ENCODE peak calls at places on chromosomes 11 and 22, in six cellular contexts. One of them, this sample, is unnamed.

GRCh38 chr11:130180491-130180890 is 20.9 kb downstream of the ST14 start:
- DNase-seq in CD8-positive, alpha-beta T cell: no peak
- DNase-seq in HCT116: no peak
- DNase-seq in dorsolateral prefrontal cortex: no peak
- DNase-seq in cardiac muscle cell: no peak
- DNase-seq in endothelial cell: no peak
- DNase-seq in this sample: no peak

GRCh38 chr22:44202261-44202789 is 21.6 kb downstream of the PARVG start:
- DNase-seq in CD8-positive, alpha-beta T cell: no peak
- DNase-seq in HCT116: no peak
- DNase-seq in dorsolateral prefrontal cortex: no peak
- DNase-seq in cardiac muscle cell: peak
- DNase-seq in endothelial cell: no peak
- DNase-seq in this sample: peak

GRCh38 chr11:124643605-124644425 is 21.2 kb downstream of the TBRG1 start:
- DNase-seq in CD8-positive, alpha-beta T cell: no peak
- DNase-seq in HCT116: no peak
- DNase-seq in dorsolateral prefrontal cortex: no peak
- DNase-seq in cardiac muscle cell: peak
- DNase-seq in endothelial cell: no peak
- DNase-seq in this sample: peak

GRCh38 chr11:36186340-36186739 is 102.9 kb downstream of the COMMD9 start:
- DNase-seq in CD8-positive, alpha-beta T cell: no peak
- DNase-seq in HCT116: no peak
- DNase-seq in dorsolateral prefrontal cortex: no peak
- DNase-seq in cardiac muscle cell: peak
- DNase-seq in endothelial cell: no peak
- DNase-seq in this sample: peak

GRCh38 chr11:133934599-133935550 is 21.9 kb downstream of the IGSF9B start:
- DNase-seq in CD8-positive, alpha-beta T cell: no peak
- DNase-seq in HCT116: peak
- DNase-seq in dorsolateral prefrontal cortex: peak
- DNase-seq in cardiac muscle cell: peak
- DNase-seq in endothelial cell: no peak
- DNase-seq in this sample: no peak

GRCh38 chr11:116062526-116063171 is 558.4 kb upstream of the CADM1 start:
- DNase-seq in CD8-positive, alpha-beta T cell: no peak
- DNase-seq in HCT116: no peak
- DNase-seq in dorsolateral prefrontal cortex: no peak
- DNase-seq in cardiac muscle cell: no peak
- DNase-seq in endothelial cell: no peak
- DNase-seq in this sample: no peak

GRCh38 chr11:116771935-116772334 is 852 bp downstream of the BUD13 start:
- DNase-seq in CD8-positive, alpha-beta T cell: no peak
- DNase-seq in HCT116: no peak
- DNase-seq in dorsolateral prefrontal cortex: no peak
- DNase-seq in cardiac muscle cell: no peak
- DNase-seq in endothelial cell: no peak
- DNase-seq in this sample: no peak

GRCh38 chr22:29147241-29147919 is 58.3 kb upstream of the EMID1 start:
- DNase-seq in CD8-positive, alpha-beta T cell: no peak
- DNase-seq in HCT116: no peak
- DNase-seq in dorsolateral prefrontal cortex: no peak
- DNase-seq in cardiac muscle cell: no peak
- DNase-seq in endothelial cell: no peak
- DNase-seq in this sample: no peak

GRCh38 chr11:46391186-46391577 is 394 bp downstream of the CHRM4 start:
- DNase-seq in CD8-positive, alpha-beta T cell: no peak
- DNase-seq in HCT116: no peak
- DNase-seq in dorsolateral prefrontal cortex: no peak
- DNase-seq in cardiac muscle cell: no peak
- DNase-seq in endothelial cell: no peak
- DNase-seq in this sample: no peak

GRCh38 chr22:21660904-21661303 is 4.9 kb upstream of the PPIL2 start:
- DNase-seq in CD8-positive, alpha-beta T cell: no peak
- DNase-seq in HCT116: no peak
- DNase-seq in dorsolateral prefrontal cortex: no peak
- DNase-seq in cardiac muscle cell: no peak
- DNase-seq in endothelial cell: no peak
- DNase-seq in this sample: no peak

GRCh38 chr22:21659864-21660525 is 5.8 kb upstream of the PPIL2 start:
- DNase-seq in CD8-positive, alpha-beta T cell: no peak
- DNase-seq in HCT116: no peak
- DNase-seq in dorsolateral prefrontal cortex: no peak
- DNase-seq in cardiac muscle cell: no peak
- DNase-seq in endothelial cell: no peak
- DNase-seq in this sample: no peak

GRCh38 chr22:21661991-21662390 is 3.8 kb upstream of the PPIL2 start:
- DNase-seq in CD8-positive, alpha-beta T cell: no peak
- DNase-seq in HCT116: no peak
- DNase-seq in dorsolateral prefrontal cortex: no peak
- DNase-seq in cardiac muscle cell: no peak
- DNase-seq in endothelial cell: no peak
- DNase-seq in this sample: no peak

GRCh38 chr22:21657020-21657360 is 8.8 kb upstream of the PPIL2 start:
- DNase-seq in CD8-positive, alpha-beta T cell: no peak
- DNase-seq in HCT116: no peak
- DNase-seq in dorsolateral prefrontal cortex: no peak
- DNase-seq in cardiac muscle cell: no peak
- DNase-seq in endothelial cell: no peak
- DNase-seq in this sample: no peak

DNA sequence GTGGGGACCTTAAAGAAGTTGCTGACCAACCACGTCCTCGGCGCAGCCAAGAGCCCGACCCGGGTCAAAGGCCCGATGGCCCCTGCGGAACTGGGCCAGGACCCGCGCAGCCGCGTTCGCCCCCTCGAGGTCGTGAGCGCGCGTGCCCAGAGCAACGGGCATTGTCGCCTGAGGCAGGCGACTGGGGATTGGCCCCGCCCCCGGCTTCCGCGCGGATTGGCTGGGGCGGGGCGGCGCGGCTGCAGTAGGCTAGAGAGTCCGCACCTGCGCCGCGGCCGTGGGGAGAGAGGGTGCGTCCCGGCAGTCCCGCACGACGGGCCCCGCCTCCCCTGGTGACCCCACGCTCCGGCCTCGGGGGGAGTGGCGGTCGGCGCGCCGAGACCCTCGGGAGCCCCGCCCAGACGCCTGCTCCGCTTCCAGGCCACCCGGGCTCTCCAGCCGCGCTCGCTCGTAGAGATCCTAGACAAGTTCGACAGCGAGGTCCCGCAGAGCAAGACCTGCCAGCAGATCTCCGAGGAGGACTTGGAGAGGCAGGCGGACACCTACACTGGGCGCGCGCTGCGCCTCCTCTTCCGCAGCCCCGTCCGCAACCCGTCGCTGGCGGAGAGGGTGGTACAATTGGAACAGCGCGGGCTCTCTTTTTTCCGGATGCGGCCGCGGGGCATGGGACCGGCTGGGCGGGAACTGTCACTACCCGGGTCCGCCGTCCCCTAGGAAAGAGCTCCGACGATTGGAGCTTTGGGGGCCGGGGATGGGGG is 8.3 kb upstream of the PPIL2 start:
- DNase-seq in CD8-positive, alpha-beta T cell: peak
- DNase-seq in HCT116: peak
- DNase-seq in dorsolateral prefrontal cortex: no peak
- DNase-seq in cardiac muscle cell: peak
- DNase-seq in endothelial cell: peak
- DNase-seq in this sample: no peak
- TF ChIP-seq CTCF in CD8-positive, alpha-beta T cell: peak
- TF ChIP-seq CTCF in HCT116: no peak
- TF ChIP-seq CTCF in dorsolateral prefrontal cortex: no peak
- TF ChIP-seq CTCF in cardiac muscle cell: no peak
- TF ChIP-seq CTCF in endothelial cell: peak
- TF ChIP-seq CTCF in this sample: peak

GRCh38 chr11:68761801-68762200 is 10.5 kb upstream of the TESMIN start:
- DNase-seq in CD8-positive, alpha-beta T cell: no peak
- DNase-seq in HCT116: no peak
- DNase-seq in dorsolateral prefrontal cortex: no peak
- DNase-seq in cardiac muscle cell: no peak
- DNase-seq in endothelial cell: no peak
- DNase-seq in this sample: no peak

GRCh38 chr11:68764746-68765145 is 13.4 kb upstream of the TESMIN start:
- DNase-seq in CD8-positive, alpha-beta T cell: no peak
- DNase-seq in HCT116: no peak
- DNase-seq in dorsolateral prefrontal cortex: no peak
- DNase-seq in cardiac muscle cell: no peak
- DNase-seq in endothelial cell: no peak
- DNase-seq in this sample: no peak

GRCh38 chr11:68763181-68763721 is 11.9 kb upstream of the TESMIN start:
- DNase-seq in CD8-positive, alpha-beta T cell: no peak
- DNase-seq in HCT116: no peak
- DNase-seq in dorsolateral prefrontal cortex: no peak
- DNase-seq in cardiac muscle cell: no peak
- DNase-seq in endothelial cell: no peak
- DNase-seq in this sample: no peak

GRCh38 chr11:68762481-68762880 is 11.2 kb upstream of the TESMIN start:
- DNase-seq in CD8-positive, alpha-beta T cell: no peak
- DNase-seq in HCT116: no peak
- DNase-seq in dorsolateral prefrontal cortex: no peak
- DNase-seq in cardiac muscle cell: no peak
- DNase-seq in endothelial cell: no peak
- DNase-seq in this sample: no peak

GRCh38 chr11:68763926-68764657 is 12.8 kb upstream of the TESMIN start:
- DNase-seq in CD8-positive, alpha-beta T cell: no peak
- DNase-seq in HCT116: no peak
- DNase-seq in dorsolateral prefrontal cortex: no peak
- DNase-seq in cardiac muscle cell: no peak
- DNase-seq in endothelial cell: no peak
- DNase-seq in this sample: no peak
- TF ChIP-seq CTCF in CD8-positive, alpha-beta T cell: no peak
- TF ChIP-seq CTCF in HCT116: no peak
- TF ChIP-seq CTCF in dorsolateral prefrontal cortex: no peak
- TF ChIP-seq CTCF in cardiac muscle cell: no peak
- TF ChIP-seq CTCF in endothelial cell: no peak
- TF ChIP-seq CTCF in this sample: no peak

DNA sequence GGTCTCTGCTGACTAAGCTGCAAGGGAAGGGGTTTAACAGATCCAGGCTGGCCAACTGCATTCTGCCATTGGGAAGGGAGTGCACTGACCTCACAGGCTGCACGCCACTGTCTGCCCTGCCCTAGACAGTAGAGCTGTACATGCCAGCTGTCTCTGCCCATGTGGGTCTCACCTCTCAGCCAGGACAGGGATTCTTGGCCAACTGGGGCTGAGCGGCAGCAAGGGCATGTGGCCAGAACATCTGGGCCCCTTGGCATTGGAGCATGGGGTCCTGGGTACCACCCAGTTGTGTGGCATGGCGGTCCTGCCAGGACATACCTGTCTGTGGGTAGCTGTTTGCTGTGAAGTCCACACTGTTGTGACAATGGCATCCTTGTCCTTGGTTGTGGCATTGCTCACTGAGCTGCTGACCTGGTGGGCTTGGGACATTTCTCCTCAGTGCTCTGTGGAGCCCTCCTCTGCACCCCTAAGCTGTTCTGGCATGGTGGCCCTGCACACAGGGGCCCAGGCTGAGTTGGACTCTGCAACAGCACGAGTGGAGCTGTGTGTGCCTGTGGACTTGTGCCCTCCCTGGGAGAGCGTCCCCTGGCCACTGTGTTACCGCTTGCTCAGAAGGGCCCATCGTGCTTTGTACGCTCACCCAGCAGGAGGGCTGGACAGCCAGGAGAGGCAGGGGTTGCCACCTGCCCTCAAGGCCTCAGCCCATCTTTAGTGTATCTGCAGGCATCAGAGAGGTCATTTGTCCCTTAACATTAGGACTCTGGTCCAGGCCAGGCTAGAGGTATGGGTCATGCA is 46.7 kb downstream of the MED15 start:
- DNase-seq in CD8-positive, alpha-beta T cell: no peak
- DNase-seq in HCT116: no peak
- DNase-seq in dorsolateral prefrontal cortex: no peak
- DNase-seq in cardiac muscle cell: no peak
- DNase-seq in endothelial cell: no peak
- DNase-seq in this sample: no peak
- TF ChIP-seq CTCF in CD8-positive, alpha-beta T cell: no peak
- TF ChIP-seq CTCF in HCT116: no peak
- TF ChIP-seq CTCF in dorsolateral prefrontal cortex: no peak
- TF ChIP-seq CTCF in cardiac muscle cell: no peak
- TF ChIP-seq CTCF in endothelial cell: no peak
- TF ChIP-seq CTCF in this sample: no peak

GRCh38 chr11:122910775-122911174 is 28.2 kb downstream of the JHY start:
- DNase-seq in CD8-positive, alpha-beta T cell: no peak
- DNase-seq in HCT116: peak
- DNase-seq in dorsolateral prefrontal cortex: no peak
- DNase-seq in cardiac muscle cell: peak
- DNase-seq in endothelial cell: no peak
- DNase-seq in this sample: no peak
- TF ChIP-seq CTCF in CD8-positive, alpha-beta T cell: no peak
- TF ChIP-seq CTCF in HCT116: peak
- TF ChIP-seq CTCF in dorsolateral prefrontal cortex: peak
- TF ChIP-seq CTCF in cardiac muscle cell: peak
- TF ChIP-seq CTCF in endothelial cell: no peak
- TF ChIP-seq CTCF in this sample: no peak

GRCh38 chr22:37498289-37498909 is 12.2 kb upstream of the MFNG start:
- DNase-seq in CD8-positive, alpha-beta T cell: peak
- DNase-seq in HCT116: no peak
- DNase-seq in dorsolateral prefrontal cortex: no peak
- DNase-seq in cardiac muscle cell: no peak
- DNase-seq in endothelial cell: peak
- DNase-seq in this sample: no peak
- TF ChIP-seq CTCF in CD8-positive, alpha-beta T cell: peak
- TF ChIP-seq CTCF in HCT116: no peak
- TF ChIP-seq CTCF in dorsolateral prefrontal cortex: peak
- TF ChIP-seq CTCF in cardiac muscle cell: peak
- TF ChIP-seq CTCF in endothelial cell: peak
- TF ChIP-seq CTCF in this sample: peak

GRCh38 chr11:1516273-1517067 is 29.9 kb upstream of the MOB2 start:
- DNase-seq in CD8-positive, alpha-beta T cell: no peak
- DNase-seq in HCT116: no peak
- DNase-seq in dorsolateral prefrontal cortex: no peak
- DNase-seq in cardiac muscle cell: no peak
- DNase-seq in endothelial cell: no peak
- DNase-seq in this sample: peak

GRCh38 chr11:1513326-1514296 is 27.0 kb upstream of the MOB2 start:
- DNase-seq in CD8-positive, alpha-beta T cell: no peak
- DNase-seq in HCT116: no peak
- DNase-seq in dorsolateral prefrontal cortex: no peak
- DNase-seq in cardiac muscle cell: no peak
- DNase-seq in endothelial cell: no peak
- DNase-seq in this sample: no peak

GRCh38 chr11:1515082-1516060 is 28.8 kb upstream of the MOB2 start:
- DNase-seq in CD8-positive, alpha-beta T cell: peak
- DNase-seq in HCT116: peak
- DNase-seq in dorsolateral prefrontal cortex: peak
- DNase-seq in cardiac muscle cell: peak
- DNase-seq in endothelial cell: peak
- DNase-seq in this sample: no peak

GRCh38 chr11:1511937-1512496 is 25.4 kb upstream of the MOB2 start:
- DNase-seq in CD8-positive, alpha-beta T cell: no peak
- DNase-seq in HCT116: no peak
- DNase-seq in dorsolateral prefrontal cortex: no peak
- DNase-seq in cardiac muscle cell: no peak
- DNase-seq in endothelial cell: no peak
- DNase-seq in this sample: no peak

GRCh38 chr11:1514349-1515061 is 27.9 kb upstream of the MOB2 start:
- DNase-seq in CD8-positive, alpha-beta T cell: no peak
- DNase-seq in HCT116: no peak
- DNase-seq in dorsolateral prefrontal cortex: peak
- DNase-seq in cardiac muscle cell: no peak
- DNase-seq in endothelial cell: no peak
- DNase-seq in this sample: no peak
- TF ChIP-seq CTCF in CD8-positive, alpha-beta T cell: no peak
- TF ChIP-seq CTCF in HCT116: no peak
- TF ChIP-seq CTCF in dorsolateral prefrontal cortex: no peak
- TF ChIP-seq CTCF in cardiac muscle cell: no peak
- TF ChIP-seq CTCF in endothelial cell: no peak
- TF ChIP-seq CTCF in this sample: no peak

GRCh38 chr22:45612451-45612901 is 59.2 kb upstream of the ATXN10 start:
- DNase-seq in CD8-positive, alpha-beta T cell: peak
- DNase-seq in HCT116: no peak
- DNase-seq in dorsolateral prefrontal cortex: no peak
- DNase-seq in cardiac muscle cell: peak
- DNase-seq in endothelial cell: no peak
- DNase-seq in this sample: peak
- TF ChIP-seq CTCF in CD8-positive, alpha-beta T cell: no peak
- TF ChIP-seq CTCF in HCT116: no peak
- TF ChIP-seq CTCF in dorsolateral prefrontal cortex: no peak
- TF ChIP-seq CTCF in cardiac muscle cell: no peak
- TF ChIP-seq CTCF in endothelial cell: no peak
- TF ChIP-seq CTCF in this sample: no peak

This sample was measured in AG04449.